ENCODE peak calls at places on chromosomes 11 and 22, in nine cellular contexts. X is NCI-H774; S is stimulated activated CD4-positive, alpha-beta T cell treated with anti-CD3 and anti-CD28 coated beads, Interleukin-2, amount 100 ng/mL, for 48 hours; D is NCI-H1105; A is LoVo; J is dorsolateral prefrontal cortex; Z is stromal cell of bone marrow; K is amygdala; W is HL-60. M is an unnamed sample.

GRCh38 chr11:9003573-9004309 is at the start of gene NRIP3:
- DNase-seq in A (peak), J (peak), K (no peak), S (peak), X (no peak), W (peak), D (peak), Z (peak), M (peak)

GRCh38 chr11:46600162-46600561 is 6.3 kb upstream of the AMBRA1 start:
- DNase-seq in A (no peak), K (no peak), Z (no peak), W (no peak), D (no peak), X (no peak), S (no peak), J (no peak), M (no peak)

GRCh38 chr22:44975444-44976262 is 34.2 kb downstream of the PHF21B start:
- DNase-seq in W (peak), X (no peak), K (peak), S (peak), A (peak), J (peak), Z (peak), D (no peak), M (peak)

GRCh38 chr22:36824655-36825054 is 7.8 kb upstream of the PVALB start:
- DNase-seq in S (no peak), A (no peak), J (no peak), X (no peak), Z (no peak), D (no peak), K (no peak), W (no peak), M (no peak)

GRCh38 chr11:25981998-25982397 is 349.9 kb upstream of the ANO3 start:
- DNase-seq in W (peak), A (peak), K (no peak), S (no peak), D (peak), J (no peak), X (no peak), Z (peak), M (peak)

GRCh38 chr11:120660024-120660565 is 148.5 kb downstream of the GRIK4 start:
- DNase-seq in A (no peak), X (no peak), W (peak), Z (no peak), K (no peak), J (no peak), S (peak), D (no peak), M (peak)

GRCh38 chr22:25060522-25061071 is 108.1 kb downstream of the KIAA1671 start:
- DNase-seq in W (no peak), S (no peak), D (no peak), X (no peak), J (no peak), A (no peak), K (no peak), Z (no peak), M (no peak)

GRCh38 chr22:31055322-31056159 is 25.6 kb upstream of the SMTN start:
- DNase-seq in W (no peak), S (no peak), Z (peak), K (no peak), J (no peak), A (peak), X (peak), D (no peak), M (peak)

GRCh38 chr11:118918128-118918685 is 7.5 kb downstream of the BCL9L start:
- DNase-seq in S (no peak), K (no peak), Z (peak), J (no peak), D (no peak), W (no peak), X (peak), A (peak), M (peak)

GRCh38 chr11:110779108-110779507 is 66.9 kb upstream of the ARHGAP20 start:
- DNase-seq in K (no peak), S (no peak), W (no peak), J (no peak), A (no peak), X (no peak), D (no peak), Z (no peak), M (no peak)

GRCh38 chr11:76748931-76749330 is 34.2 kb upstream of the TSKU start:
- DNase-seq in K (no peak), W (no peak), A (no peak), Z (no peak), S (no peak), D (no peak), X (no peak), J (no peak), M (no peak)

GRCh38 chr22:37781434-37782059 is 26.2 kb upstream of the GCAT start:
- DNase-seq in A (no peak), J (no peak), W (no peak), X (no peak), D (no peak), K (no peak), Z (no peak), S (no peak), M (peak)

GRCh38 chr11:47715082-47715669 is at the start of gene AGBL2:
- DNase-seq in A (peak), Z (peak), D (peak), S (peak), K (peak), J (peak), W (peak), X (peak), M (peak)

GRCh38 chr11:80980221-80980620 is 1539.4 kb upstream of the TENM4 start:
- DNase-seq in X (no peak), J (no peak), W (no peak), Z (peak), K (no peak), S (no peak), D (no peak), A (no peak), M (peak)

GRCh38 chr11:76244311-76245061 is 38.2 kb upstream of the WNT11 start:
- DNase-seq in Z (no peak), K (no peak), S (no peak), A (no peak), D (no peak), X (no peak), J (no peak), W (no peak), M (no peak)

GRCh38 chr11:118057424-118058145 is 19.3 kb upstream of the TMPRSS4 start:
- DNase-seq in W (no peak), K (no peak), J (no peak), Z (no peak), X (no peak), D (no peak), A (no peak), S (no peak), M (no peak)

GRCh38 chr11:34132261-34132965 is 27.0 kb downstream of the NAT10 start:
- DNase-seq in Z (no peak), X (no peak), W (no peak), J (no peak), S (no peak), K (no peak), D (no peak), A (no peak), M (no peak)

GRCh38 chr22:20199413-20199842 is 48.6 kb upstream of the CCDC188 start:
- DNase-seq in X (no peak), S (no peak), J (no peak), D (no peak), W (no peak), K (no peak), Z (no peak), A (no peak), M (no peak)

GRCh38 chr11:79182794-79183193 is 258.0 kb downstream of the TENM4 start:
- DNase-seq in W (no peak), Z (peak), S (no peak), K (no peak), J (no peak), D (no peak), X (no peak), A (no peak), M (no peak)

GRCh38 chr11:128488471-128488870 is 98.9 kb downstream of the ETS1 start:
- DNase-seq in J (no peak), A (no peak), W (peak), K (no peak), D (no peak), S (no peak), X (no peak), Z (peak), M (no peak)

GRCh38 chr22:43926349-43926710 is 2.7 kb downstream of the PNPLA3 start:
- DNase-seq in X (no peak), K (no peak), A (no peak), S (no peak), W (no peak), D (no peak), Z (no peak), J (no peak), M (no peak)

GRCh38 chr11:47359586-47359985 is 7.1 kb upstream of the MYBPC3 start:
- DNase-seq in X (no peak), K (no peak), S (no peak), D (no peak), J (no peak), W (peak), Z (no peak), A (no peak), M (no peak)

GRCh38 chr11:68798221-68798813 is 43.4 kb downstream of the CPT1A start:
- DNase-seq in K (no peak), J (no peak), A (no peak), W (no peak), D (no peak), X (no peak), S (peak), Z (no peak), M (no peak)

GRCh38 chr22:23405366-23405851 is 174.7 kb downstream of the IGLL1 start:
- DNase-seq in W (no peak), X (no peak), J (no peak), Z (no peak), S (no peak), A (no peak), D (no peak), K (no peak), M (no peak)

GRCh38 chr11:71450507-71450906 is 2.3 kb upstream of the DHCR7 start:
- DNase-seq in W (no peak), X (no peak), J (no peak), A (no peak), K (no peak), Z (no peak), D (no peak), S (no peak), M (no peak)

GRCh38 chr11:34154059-34154875 is 48.8 kb downstream of the NAT10 start:
- DNase-seq in W (peak), S (no peak), J (no peak), Z (no peak), A (no peak), K (no peak), D (no peak), X (no peak), M (no peak)

M was measured in A549.